ENCODE peak calls at places on chromosomes 7 and 10, in seven cellular contexts. Y is tibial nerve, G is fibroblast of pulmonary artery, H is fibroblast of the aortic adventitia, B is prostate gland, L is pancreas, D is ovary. C is an unnamed sample.

GRCh38 chr7:56019501-56019900 is 31.7 kb downstream of the PSPH start:
- DNase-seq in Y (no peak), G (no peak), H (no peak), B (no peak), L (no peak), D (no peak), C (no peak)

GRCh38 chr10:11329055-11329673 is 282.3 kb downstream of the USP6NL start:
- DNase-seq in Y (no peak), G (no peak), H (no peak), B (no peak), L (no peak), D (no peak), C (no peak)

GRCh38 chr7:81187768-81188167 is 268.9 kb upstream of the SEMA3C start:
- DNase-seq in Y (no peak), G (no peak), H (peak; percentile 72), B (no peak), L (no peak), D (no peak), C (no peak)

GRCh38 chr10:130423455-130424305 is 287.5 kb downstream of the GLRX3 start:
- DNase-seq in Y (no peak), G (no peak), H (no peak), B (no peak), L (no peak), D (no peak), C (no peak)

GRCh38 chr7:102888561-102889233 is 24.1 kb upstream of the LRRC17 start:
- DNase-seq in Y (no peak), G (no peak), H (no peak), B (no peak), L (no peak), D (no peak), C (no peak)

GRCh38 chr7:116407165-116407564 is 92.4 kb upstream of the CAV2 start:
- DNase-seq in Y (no peak), G (no peak), H (no peak), B (no peak), L (no peak), D (no peak), C (no peak)

GRCh38 chr10:14838582-14839304 is 637 bp downstream of the HSPA14 start:
- DNase-seq in Y (no peak), G (peak; percentile 16), H (peak; percentile 25), B (peak; percentile 10), L (peak; percentile 70), D (peak; percentile 25), C (peak; percentile 70)

GRCh38 chr10:127148066-127148932 is 48.1 kb downstream of the INSYN2A start:
- DNase-seq in Y (no peak), G (peak; percentile 89), H (peak; percentile 86), B (no peak), L (no peak), D (no peak), C (no peak)

GRCh38 chr10:3848768-3849643 is 64.0 kb upstream of the KLF6 start:
- DNase-seq in Y (no peak), G (peak; percentile 58), H (peak; percentile 67), B (no peak), L (no peak), D (no peak), C (no peak)

GRCh38 chr7:82469207-82469606 is 25.6 kb upstream of the CACNA2D1 start:
- DNase-seq in Y (no peak), G (no peak), H (no peak), B (no peak), L (no peak), D (no peak), C (no peak)

GRCh38 chr10:86107131-86107530 is 259.5 kb downstream of the GRID1 start:
- DNase-seq in Y (no peak), G (no peak), H (no peak), B (no peak), L (no peak), D (no peak), C (no peak)

GRCh38 chr7:111333010-111333409 is 229.3 kb downstream of the IMMP2L start:
- DNase-seq in Y (no peak), G (no peak), H (no peak), B (no peak), L (no peak), D (no peak), C (no peak)

GRCh38 chr7:149884016-149884415 is 10.2 kb downstream of the ATP6V0E2 start:
- DNase-seq in Y (no peak), G (no peak), H (peak; percentile 33), B (peak; percentile 10), L (no peak), D (no peak), C (no peak)

GRCh38 chr10:115417585-115418265 is 324.6 kb downstream of the ATRNL1 start:
- DNase-seq in Y (no peak), G (peak; percentile 60), H (no peak), B (peak; percentile 13), L (no peak), D (no peak), C (no peak)

GRCh38 chr10:63427013-63427412 is 38.8 kb downstream of the JMJD1C start:
- DNase-seq in Y (no peak), G (no peak), H (no peak), B (no peak), L (no peak), D (no peak), C (no peak)

GRCh38 chr7:23956769-23957556 is 246.9 kb downstream of the STK31 start:
- DNase-seq in Y (no peak), G (no peak), H (no peak), B (no peak), L (no peak), D (no peak), C (no peak)

GRCh38 chr7:81845628-81846259 is 75.9 kb upstream of the HGF start:
- DNase-seq in Y (no peak), G (peak; percentile 55), H (peak; percentile 11), B (no peak), L (no peak), D (no peak), C (no peak)

GRCh38 chr7:54846272-54846671 is 87.3 kb upstream of the SEC61G start:
- DNase-seq in Y (no peak), G (peak; percentile 17), H (no peak), B (no peak), L (no peak), D (no peak), C (no peak)

GRCh38 chr10:110739811-110740271 is 95.7 kb downstream of the RBM20 start:
- DNase-seq in Y (no peak), G (no peak), H (no peak), B (no peak), L (no peak), D (peak; percentile 11), C (no peak)

GRCh38 chr10:115956225-115957009 is 316.6 kb downstream of the GFRA1 start:
- DNase-seq in Y (no peak), G (no peak), H (no peak), B (no peak), L (no peak), D (no peak), C (no peak)

GRCh38 chr10:44334621-44335184 is 50.2 kb downstream of the CXCL12 start:
- DNase-seq in Y (peak; percentile 54), G (peak; percentile 42), H (peak; percentile 45), B (no peak), L (no peak), D (no peak), C (no peak)

GRCh38 chr7:132394283-132395003 is 181.8 kb downstream of the PLXNA4 start:
- DNase-seq in Y (no peak), G (peak; percentile 36), H (peak; percentile 34), B (no peak), L (no peak), D (no peak), C (no peak)
- TF ChIP-seq CTCF in Y (no peak), G (peak; percentile 36), H (peak; percentile 38), B (no peak), L (no peak), D (no peak), C (no peak)

DNA sequence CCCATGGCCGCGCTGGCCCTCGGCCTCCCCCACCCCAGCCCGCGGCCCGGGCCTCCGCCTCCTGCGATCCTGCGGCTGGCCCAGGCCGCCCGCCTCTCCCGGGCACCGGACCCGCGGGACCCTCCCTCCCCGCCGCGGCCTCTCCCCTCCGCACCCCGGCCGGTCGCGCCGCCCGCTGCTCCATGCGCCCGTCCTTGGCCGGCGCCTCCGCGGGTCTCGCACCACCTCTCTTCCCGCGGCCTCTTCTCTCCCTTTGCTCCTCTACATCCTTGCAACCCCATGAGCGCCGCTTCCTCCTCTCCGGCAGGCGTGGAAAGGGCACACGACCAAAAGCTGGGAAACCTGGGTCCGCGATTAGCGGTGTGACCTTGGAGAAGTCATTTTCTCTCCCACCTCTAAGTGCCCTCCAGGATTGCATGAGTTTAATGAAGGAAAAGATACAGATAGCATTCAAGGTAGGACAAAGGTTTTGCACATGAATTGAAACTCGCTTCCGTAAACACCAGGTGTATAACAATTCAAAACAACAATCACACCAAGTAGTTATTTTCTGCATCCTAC is 449 bp upstream of the SRPK2 start:
- DNase-seq in Y (no peak), G (peak; percentile 61), H (peak; percentile 57), B (peak; percentile 16), L (no peak), D (peak; percentile 45), C (peak; percentile 68)
- TF ChIP-seq CTCF in Y (no peak), G (no peak), H (peak; percentile 15), B (peak; percentile 5), L (no peak), D (no peak), C (no peak)

GRCh38 chr10:80459047-80459865 is 5.1 kb downstream of the TSPAN14 start:
- DNase-seq in Y (peak; percentile 61), G (peak; percentile 46), H (peak; percentile 91), B (peak; percentile 48), L (no peak), D (no peak), C (peak; percentile 75)
- TF ChIP-seq CTCF in Y (no peak), G (no peak), H (peak; percentile 8), B (no peak), L (no peak), D (no peak), C (no peak)

GRCh38 chr7:134447383-134447782 is 11.5 kb downstream of the AKR1B1 start:
- DNase-seq in Y (no peak), G (no peak), H (no peak), B (no peak), L (no peak), D (no peak), C (no peak)
- TF ChIP-seq CTCF in Y (no peak), G (no peak), H (no peak), B (no peak), L (no peak), D (no peak), C (no peak)

GRCh38 chr7:46932656-46933424 is 649.1 kb downstream of the TNS3 start:
- DNase-seq in Y (peak; percentile 85), G (peak; percentile 96), H (peak; percentile 100), B (peak; percentile 84), L (no peak), D (peak; percentile 16), C (peak; percentile 73)
- TF ChIP-seq CTCF in Y (no peak), G (peak; percentile 50), H (peak; percentile 34), B (no peak), L (no peak), D (no peak), C (no peak)

GRCh38 chr7:49774459-49775064 is 1.1 kb downstream of the VWC2 start:
- DNase-seq in Y (no peak), G (no peak), H (no peak), B (no peak), L (peak; percentile 64), D (no peak), C (no peak)
- TF ChIP-seq CTCF in Y (no peak), G (no peak), H (no peak), B (no peak), L (no peak), D (no peak), C (no peak)

GRCh38 chr7:129376076-129376777 is 58.0 kb upstream of the STRIP2 start:
- DNase-seq in Y (peak; percentile 53), G (peak; percentile 26), H (peak; percentile 40), B (peak; percentile 21), L (no peak), D (no peak), C (peak; percentile 23)
- TF ChIP-seq CTCF in Y (peak; percentile 36), G (peak; percentile 57), H (peak; percentile 68), B (peak; percentile 32), L (peak; percentile 40), D (no peak), C (peak; percentile 25)

C was measured in tibial artery.